ENCODE peak calls at places on chromosomes 3 and 15, in nine cellular contexts. L, G, H, J, U, A, M, F and T are unnamed samples.

GRCh38 chr3:129622418-129622872 is 16.0 kb upstream of the PLXND1 start:
- DNase-seq in L (no peak), G (peak), H (no peak), J (no peak), U (no peak), A (no peak), M (no peak), F (no peak), T (no peak)

GRCh38 chr3:30221622-30222021 is 384.8 kb upstream of the TGFBR2 start:
- DNase-seq in L (peak), G (no peak), H (no peak), J (no peak), U (peak), A (no peak), M (no peak), F (no peak), T (no peak)

GRCh38 chr3:73419993-73420392 is 204.7 kb downstream of the PDZRN3 start:
- DNase-seq in L (no peak), G (no peak), H (no peak), J (no peak), U (no peak), A (no peak), M (no peak), F (no peak), T (no peak)

GRCh38 chr3:71109241-71109976 is 474.1 kb downstream of the FOXP1 start:
- DNase-seq in L (peak), G (no peak), H (no peak), J (no peak), U (no peak), A (no peak), M (no peak), F (no peak), T (no peak)

GRCh38 chr3:141336672-141337522 is 31.4 kb upstream of the ZBTB38 start:
- DNase-seq in L (peak), G (no peak), H (no peak), J (no peak), U (no peak), A (no peak), M (no peak), F (no peak), T (no peak)

GRCh38 chr3:44877333-44877732 is 2.9 kb downstream of the TGM4 start:
- DNase-seq in L (no peak), G (no peak), H (no peak), J (no peak), U (no peak), A (no peak), M (no peak), F (no peak), T (no peak)

GRCh38 chr15:90838066-90838465 is 30.3 kb upstream of the FURIN start:
- DNase-seq in L (no peak), G (no peak), H (no peak), J (no peak), U (no peak), A (peak), M (peak), F (no peak), T (no peak)

GRCh38 chr3:82783188-82783587 is 1021.7 kb upstream of the GBE1 start:
- DNase-seq in L (no peak), G (no peak), H (no peak), J (no peak), U (no peak), A (no peak), M (no peak), F (no peak), T (no peak)

GRCh38 chr3:125125822-125126245 is 70.0 kb upstream of the HEG1 start:
- DNase-seq in L (peak), G (no peak), H (no peak), J (no peak), U (no peak), A (no peak), M (no peak), F (no peak), T (peak)